ENCODE peak calls at places on chromosomes 16 and 17, in four cellular contexts. K, A, H and J are unnamed samples.

GRCh38 chr16:85473909-85474640 is 139.0 kb upstream of the GSE1 start:
- DNase-seq in K (no peak), A (no peak), H (no peak), J (no peak)

GRCh38 chr17:64250211-64250835 is 12.7 kb downstream of the TEX2 start:
- DNase-seq in K (no peak), A (no peak), H (no peak), J (no peak)

GRCh38 chr17:1865252-1866037 is 35.6 kb downstream of the RPA1 start:
- DNase-seq in K (peak; percentile 64), A (no peak), H (peak; percentile 66), J (no peak)

GRCh38 chr16:17578921-17579876 is 108.4 kb upstream of the XYLT1 start:
- DNase-seq in K (peak; percentile 46), A (no peak), H (peak; percentile 62), J (peak; percentile 80)

GRCh38 chr17:9932481-9932880 is 27.4 kb upstream of the RCVRN start:
- DNase-seq in K (no peak), A (no peak), H (no peak), J (no peak)

GRCh38 chr16:84074721-84075120 is 32.1 kb upstream of the SLC38A8 start:
- DNase-seq in K (no peak), A (no peak), H (no peak), J (no peak)

GRCh38 chr16:4488486-4488967 is 12.3 kb downstream of the HMOX2 start:
- DNase-seq in K (no peak), A (no peak), H (peak; percentile 86), J (no peak)

GRCh38 chr17:81027591-81028505 is 7.1 kb upstream of the BAIAP2 start:
- DNase-seq in K (peak; percentile 25), A (no peak), H (no peak), J (no peak)

GRCh38 chr17:17387461-17388362 is 84.5 kb downstream of the NT5M start:
- DNase-seq in K (peak; percentile 74), A (peak; percentile 35), H (peak; percentile 11), J (no peak)

GRCh38 chr16:3266873-3267537 is 10.6 kb upstream of the MEFV start:
- DNase-seq in K (peak; percentile 52), A (no peak), H (no peak), J (no peak)

GRCh38 chr17:78132086-78132676 is 1.6 kb downstream of the TMC8 start:
- DNase-seq in K (peak; percentile 66), A (peak; percentile 44), H (peak; percentile 61), J (peak; percentile 78)

GRCh38 chr17:47172698-47173565 is 16.2 kb downstream of the CDC27 start:
- DNase-seq in K (no peak), A (no peak), H (no peak), J (no peak)

GRCh38 chr17:68456529-68457167 is 648 bp downstream of the WIPI1 start:
- DNase-seq in K (peak; percentile 79), A (peak; percentile 78), H (no peak), J (peak; percentile 90)

GRCh38 chr17:72931635-72932034 is 160.9 kb downstream of the SLC39A11 start:
- DNase-seq in K (no peak), A (no peak), H (no peak), J (no peak)

GRCh38 chr16:29900888-29901606 is 759 bp downstream of the ASPHD1 start:
- DNase-seq in K (no peak), A (no peak), H (no peak), J (no peak)

GRCh38 chr17:82065638-82066303 is at the start of gene DUS1L:
- DNase-seq in K (peak; percentile 51), A (peak; percentile 77), H (peak; percentile 74), J (no peak)

GRCh38 chr17:80659651-80660050 is 115.0 kb downstream of the RPTOR start:
- DNase-seq in K (no peak), A (no peak), H (no peak), J (no peak)

GRCh38 chr17:76404976-76405563 is 20.7 kb downstream of the SPHK1 start:
- DNase-seq in K (no peak), A (peak; percentile 63), H (no peak), J (no peak)

GRCh38 chr17:27282054-27282501 is 11.8 kb upstream of the WSB1 start:
- DNase-seq in K (no peak), A (no peak), H (no peak), J (no peak)

GRCh38 chr17:41329279-41329925 is 13.9 kb upstream of the KRTAP17-1 start:
- DNase-seq in K (peak; percentile 69), A (peak; percentile 35), H (no peak), J (peak; percentile 52)

GRCh38 chr16:19106625-19107020 is 7.1 kb upstream of the ITPRIPL2 start:
- DNase-seq in K (no peak), A (no peak), H (no peak), J (no peak)

GRCh38 chr16:19109288-19109664 is 4.5 kb upstream of the ITPRIPL2 start:
- DNase-seq in K (no peak), A (no peak), H (no peak), J (no peak)

GRCh38 chr16:19105891-19106624 is 7.7 kb upstream of the ITPRIPL2 start:
- DNase-seq in K (no peak), A (no peak), H (no peak), J (no peak)

GRCh38 chr16:19110537-19111391 is 3.0 kb upstream of the ITPRIPL2 start:
- DNase-seq in K (no peak), A (no peak), H (no peak), J (no peak)

GRCh38 chr16:19108409-19109287 is 5.1 kb upstream of the ITPRIPL2 start:
- DNase-seq in K (peak; percentile 32), A (no peak), H (no peak), J (no peak)
- H3K27ac ChIP-seq in K (peak overlapping the region; percentile 80), A (no peak overlapping the region), H (no peak overlapping the region), J (no peak overlapping the region)

DNA sequence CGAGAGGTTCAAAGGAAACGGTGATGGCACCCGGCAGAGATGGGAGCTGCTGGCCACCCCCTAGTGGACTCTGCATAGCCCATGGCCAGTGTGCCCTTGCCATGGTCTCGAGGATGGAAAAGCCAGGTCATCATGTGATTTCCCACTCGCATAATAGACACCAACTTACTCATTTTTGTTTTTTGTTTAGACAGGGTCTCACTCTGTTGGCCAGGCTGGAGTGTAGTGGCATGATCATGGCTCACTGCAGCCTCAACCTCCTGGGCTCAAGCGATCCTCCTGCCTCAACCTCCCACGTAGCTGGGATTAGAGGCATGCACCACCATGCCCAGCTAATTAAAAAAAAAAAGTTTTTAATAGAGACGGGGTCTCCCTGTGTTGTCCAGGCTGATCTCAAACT is 27.6 kb downstream of the LDHD start:
- DNase-seq in K (no peak), A (no peak), H (no peak), J (no peak)
- H3K27ac ChIP-seq in K (no peak overlapping the region), A (no peak overlapping the region), H (no peak overlapping the region), J (no peak overlapping the region)

GRCh38 chr16:50616386-50616785 is 64.7 kb downstream of the SNX20 start:
- DNase-seq in K (no peak), A (no peak), H (no peak), J (no peak)

GRCh38 chr16:50617630-50618184 is 63.4 kb downstream of the SNX20 start:
- DNase-seq in K (no peak), A (no peak), H (no peak), J (no peak)

GRCh38 chr16:50616883-50617629 is 64.1 kb downstream of the SNX20 start:
- DNase-seq in K (no peak), A (no peak), H (peak; percentile 54), J (no peak)

GRCh38 chr16:50619702-50620491 is 61.2 kb downstream of the SNX20 start:
- DNase-seq in K (no peak), A (no peak), H (no peak), J (no peak)

DNA sequence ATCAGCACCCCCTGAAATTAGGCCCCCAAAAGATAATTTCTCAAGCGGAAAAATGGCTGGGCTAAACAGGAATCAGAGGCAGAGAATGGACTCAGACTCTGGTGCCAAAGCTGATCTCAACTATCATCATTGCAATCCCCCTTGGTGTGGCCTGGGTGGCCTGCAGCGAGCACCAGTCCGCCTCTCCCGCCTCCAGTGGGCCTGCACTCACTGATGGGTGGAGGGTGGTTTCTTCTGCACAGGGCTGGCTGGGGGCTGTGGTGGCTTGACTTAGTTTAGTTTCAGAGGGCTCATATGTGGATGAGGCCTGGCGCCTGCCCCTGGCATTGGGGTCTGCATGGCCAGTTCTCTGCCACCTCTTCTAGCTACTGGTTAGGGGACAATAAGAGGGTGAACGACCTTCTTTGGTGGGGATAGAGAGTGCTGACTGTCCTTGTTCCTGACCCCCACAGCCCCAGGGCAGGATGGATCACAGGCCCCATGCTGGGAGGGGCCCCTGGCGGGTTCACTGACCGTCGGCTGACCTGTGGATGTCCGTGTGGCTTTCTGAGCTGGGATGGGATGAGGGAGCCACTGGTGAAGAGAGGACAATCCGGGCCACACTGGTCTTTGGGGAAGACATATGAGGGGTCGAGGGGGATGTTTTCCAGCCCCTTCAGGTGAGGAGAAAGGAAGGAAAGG is 62.7 kb downstream of the SNX20 start:
- DNase-seq in K (no peak), A (no peak), H (no peak), J (no peak)
- H3K27ac ChIP-seq in K (no peak overlapping the region), A (no peak overlapping the region), H (no peak overlapping the region), J (no peak overlapping the region)

DNA sequence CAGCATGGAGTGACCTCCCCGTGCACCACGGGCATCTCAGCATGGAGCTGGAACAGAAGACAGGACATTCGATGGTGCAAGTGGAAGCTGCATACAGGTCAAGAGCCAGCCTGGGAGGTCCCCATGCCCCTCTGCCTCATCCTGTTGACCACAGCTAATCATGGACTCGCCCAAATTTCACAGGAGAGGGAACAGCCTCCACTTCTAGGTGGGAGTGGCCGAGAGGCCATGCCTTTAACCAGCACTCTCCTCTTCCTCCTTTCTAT is 3.8 kb upstream of the SLC47A2 start:
- DNase-seq in K (no peak), A (no peak), H (no peak), J (no peak)
- H3K27ac ChIP-seq in K (no peak overlapping the region), A (no peak overlapping the region), H (no peak overlapping the region), J (no peak overlapping the region)

DNA sequence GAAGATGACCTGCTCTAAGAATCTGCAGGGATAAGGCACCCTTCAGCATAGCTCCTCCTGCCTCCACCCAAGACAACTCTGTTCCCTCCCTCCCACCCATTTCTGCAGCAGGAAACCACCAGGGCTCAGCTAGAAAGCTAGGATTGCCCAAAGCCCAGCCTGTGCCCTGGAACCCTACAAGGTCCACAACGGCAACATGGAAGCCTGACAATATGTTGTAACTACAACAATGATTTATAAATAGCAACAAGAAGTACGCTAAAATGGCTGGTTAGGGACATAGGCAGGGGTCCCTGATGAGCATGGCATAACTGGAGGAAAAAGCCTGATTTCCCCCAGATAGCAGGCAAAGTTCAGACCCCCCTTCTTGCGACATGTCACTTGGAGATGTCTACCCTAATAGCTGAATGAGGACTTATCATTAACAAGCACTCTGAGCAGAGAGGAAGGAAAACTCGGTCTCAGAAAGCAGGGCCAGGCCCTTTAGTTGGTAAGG is 6.5 kb downstream of the ST3GAL2 start:
- DNase-seq in K (no peak), A (no peak), H (no peak), J (no peak)
- H3K27ac ChIP-seq in K (no peak overlapping the region), A (peak overlapping the region; percentile 71), H (peak overlapping the region; percentile 55), J (peak overlapping the region; percentile 1)

DNA sequence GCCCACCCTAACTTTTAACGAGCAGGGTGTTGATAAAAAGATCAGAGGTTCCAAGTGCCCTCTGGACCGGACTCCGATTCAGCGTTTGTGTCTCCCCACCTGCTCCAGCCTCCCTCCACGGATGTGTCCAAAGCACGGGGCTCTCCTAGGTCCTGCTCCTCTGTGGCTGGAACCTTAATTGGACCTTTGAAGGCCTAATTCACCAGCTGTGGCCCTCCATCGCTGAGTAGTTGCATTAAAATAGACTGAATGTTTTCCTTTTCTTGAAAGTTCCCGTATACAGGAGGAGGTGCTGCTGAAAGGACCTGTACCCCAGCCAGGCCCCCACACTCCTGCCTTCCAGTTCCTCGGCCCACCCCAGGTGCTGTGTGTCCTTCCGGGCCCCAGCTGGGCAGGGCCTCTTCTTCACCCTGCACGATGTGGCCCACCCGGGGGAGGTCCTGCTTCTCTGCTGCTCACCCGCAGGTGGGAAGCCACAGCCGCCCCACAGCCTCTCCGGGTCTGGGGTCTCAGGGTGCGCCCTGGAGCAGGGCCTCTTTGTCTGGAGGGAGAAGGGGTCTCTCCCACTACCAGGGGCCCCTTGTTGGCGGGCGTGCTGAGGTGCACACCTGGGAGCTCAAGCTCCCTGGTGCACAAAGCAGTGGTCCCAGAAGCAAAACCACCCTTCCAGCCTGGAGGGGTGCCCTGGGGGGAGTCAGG is 1.3 kb upstream of the CACNA1H start:
- DNase-seq in K (no peak), A (no peak), H (no peak), J (no peak)
- H3K27ac ChIP-seq in K (no peak overlapping the region), A (no peak overlapping the region), H (peak overlapping the region; percentile 8), J (no peak overlapping the region)